ENCODE peak calls at places on chromosome 18, in eight cellular contexts. L is epithelial cell of esophagus, O is WTC11, G is Panc1, S is fibroblast of lung, V is left ventricle myocardium inferior, U is foreskin fibroblast, K is endothelial cell. J is an unnamed sample.

GRCh38 chr18:56641714-56642331 is 3.4 kb upstream of the TXNL1 start:
- DNase-seq in G (no peak), K (no peak), O (no peak), L (peak; percentile 62), U (peak; percentile 56), V (no peak), S (peak; percentile 79), J (no peak)

GRCh38 chr18:50689578-50689977 is 129.7 kb downstream of the MAPK4 start:
- DNase-seq in V (no peak), U (no peak), G (no peak), K (no peak), S (no peak), O (no peak), L (no peak), J (no peak)

GRCh38 chr18:54558609-54559585 is 32.1 kb upstream of the DYNAP start:
- DNase-seq in S (peak; percentile 3), K (peak; percentile 12), L (peak; percentile 51), U (peak; percentile 21), G (peak; percentile 25), V (no peak), O (no peak), J (no peak)

GRCh38 chr18:69397096-69397495 is 3.6 kb upstream of the DOK6 start:
- DNase-seq in K (no peak), U (peak; percentile 68), O (peak; percentile 13), V (no peak), S (peak; percentile 74), L (peak; percentile 3), G (no peak), J (no peak)

GRCh38 chr18:4252840-4253239 is 202.3 kb downstream of the DLGAP1 start:
- DNase-seq in K (no peak), O (no peak), U (no peak), L (no peak), S (no peak), V (no peak), G (no peak), J (no peak)

GRCh38 chr18:9663377-9663776 is 44.7 kb upstream of the RAB31 start:
- DNase-seq in V (no peak), L (peak; percentile 38), S (no peak), G (no peak), K (no peak), U (no peak), O (no peak), J (no peak)

GRCh38 chr18:986071-986470 is 81.4 kb downstream of the ADCYAP1 start:
- DNase-seq in G (no peak), U (no peak), K (no peak), S (peak; percentile 52), O (peak; percentile 16), V (no peak), L (no peak), J (no peak)

GRCh38 chr18:21444465-21445023 is 156.0 kb downstream of the ESCO1 start:
- DNase-seq in G (peak; percentile 36), S (peak; percentile 55), U (peak; percentile 71), V (no peak), O (peak; percentile 47), L (peak; percentile 77), K (peak; percentile 42), J (peak; percentile 29)

GRCh38 chr18:77249583-77250500 is at the start of gene GALR1:
- DNase-seq in U (peak; percentile 7), G (no peak), S (peak; percentile 6), K (peak; percentile 26), L (no peak), O (peak; percentile 69), V (no peak), J (no peak)

GRCh38 chr18:63155910-63156773 is 163.4 kb downstream of the BCL2 start:
- DNase-seq in O (no peak), L (no peak), U (no peak), K (no peak), G (no peak), V (no peak), S (no peak), J (no peak)

GRCh38 chr18:37297106-37297505 is 268.5 kb downstream of the CELF4 start:
- DNase-seq in L (no peak), G (no peak), O (no peak), K (no peak), S (no peak), U (no peak), V (no peak), J (no peak)

GRCh38 chr18:8176554-8176953 is 432.7 kb upstream of the RAB12 start:
- DNase-seq in V (no peak), O (no peak), L (no peak), G (no peak), K (no peak), S (no peak), U (peak; percentile 8), J (no peak)

GRCh38 chr18:45738660-45739059 is 14.7 kb downstream of the SLC14A1 start:
- DNase-seq in S (no peak), U (no peak), L (no peak), O (peak; percentile 21), V (no peak), K (no peak), G (no peak), J (no peak)

GRCh38 chr18:8706981-8707940 is 1.9 kb downstream of the MTCL1 start:
- DNase-seq in G (no peak), L (peak; percentile 78), O (peak; percentile 67), S (peak; percentile 87), U (peak; percentile 66), K (peak; percentile 50), V (no peak), J (no peak)

GRCh38 chr18:63783394-63783793 is 8.2 kb downstream of the SERPINB7 start:
- DNase-seq in U (no peak), V (no peak), G (no peak), L (peak; percentile 55), S (no peak), O (peak; percentile 27), K (no peak), J (no peak)

GRCh38 chr18:64044616-64045015 is 74.7 kb downstream of the SERPINB8 start:
- DNase-seq in G (no peak), L (no peak), U (no peak), K (no peak), V (no peak), S (no peak), O (no peak), J (no peak)

GRCh38 chr18:67417864-67418523 is 98.5 kb downstream of the DSEL start:
- DNase-seq in L (peak; percentile 9), V (no peak), S (peak; percentile 52), U (peak; percentile 48), O (no peak), G (no peak), K (no peak), J (no peak)

GRCh38 chr18:44599409-44599808 is 81.3 kb upstream of the SETBP1 start:
- DNase-seq in S (peak; percentile 83), L (peak; percentile 22), U (peak; percentile 65), G (no peak), K (no peak), O (peak; percentile 11), V (peak; percentile 18), J (no peak)

GRCh38 chr18:26453370-26454030 is 94.9 kb downstream of the KCTD1 start:
- DNase-seq in V (no peak), S (no peak), L (no peak), O (no peak), K (no peak), G (no peak), U (no peak), J (no peak)

GRCh38 chr18:26448714-26449159 is 99.6 kb downstream of the KCTD1 start:
- DNase-seq in G (no peak), L (no peak), O (no peak), U (peak; percentile 59), K (no peak), S (no peak), V (no peak), J (no peak)

GRCh38 chr18:26454616-26455015 is 93.7 kb downstream of the KCTD1 start:
- DNase-seq in K (no peak), G (no peak), U (no peak), S (no peak), V (no peak), L (no peak), O (no peak), J (no peak)

GRCh38 chr18:26454192-26454591 is 94.2 kb downstream of the KCTD1 start:
- DNase-seq in S (no peak), K (no peak), U (no peak), V (no peak), G (no peak), L (no peak), O (no peak), J (no peak)

GRCh38 chr18:26450989-26451682 is 97.2 kb downstream of the KCTD1 start:
- DNase-seq in O (no peak), K (no peak), V (no peak), L (no peak), U (no peak), S (no peak), G (no peak), J (no peak)
- TF ChIP-seq CTCF in O (no peak), K (no peak), V (no peak), L (no peak), U (no peak), S (no peak), G (no peak), J (no peak)

GRCh38 chr18:28439870-28440269 is 262.9 kb upstream of the CDH2 start:
- DNase-seq in V (no peak), O (no peak), U (peak; percentile 2), S (peak; percentile 47), K (no peak), L (peak; percentile 48), G (no peak), J (no peak)
- TF ChIP-seq CTCF in V (no peak), O (no peak), U (no peak), S (no peak), K (no peak), L (peak; percentile 49), G (no peak), J (no peak)

DNA sequence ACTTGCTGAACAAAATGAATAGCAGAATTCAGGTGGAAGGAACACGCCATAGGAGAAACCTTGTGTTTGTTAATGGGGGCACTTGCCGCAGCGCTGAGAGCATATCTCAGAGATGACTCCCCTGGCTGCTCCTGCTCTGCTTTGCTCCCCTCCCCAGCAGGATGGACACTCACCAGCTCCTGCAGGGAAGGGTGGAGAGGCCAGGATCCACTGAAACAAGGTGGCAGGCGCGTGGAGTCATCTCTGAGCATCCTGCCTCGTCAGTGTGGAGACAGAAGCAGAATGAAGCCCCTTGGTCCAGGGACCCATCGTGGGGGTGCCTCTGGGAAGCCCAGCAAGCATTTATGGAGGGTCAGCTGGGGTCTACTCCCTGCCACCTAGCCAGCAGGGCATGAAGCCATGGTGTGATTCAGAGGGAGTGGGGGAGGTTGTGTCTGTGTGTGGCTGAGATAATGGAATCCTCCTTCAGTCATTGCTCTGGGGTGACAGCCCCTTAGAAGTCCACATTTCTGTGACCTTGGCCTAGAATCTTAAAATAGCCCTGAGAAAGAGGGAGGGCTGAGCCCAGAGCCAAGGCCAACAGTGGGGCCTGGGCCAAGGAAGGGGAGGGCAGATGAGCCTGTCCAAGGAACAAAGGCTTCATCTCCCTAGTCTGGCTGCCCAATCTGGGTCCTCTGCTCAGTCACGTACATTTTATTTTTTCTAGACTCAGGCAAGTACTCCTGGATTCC is 215.5 kb downstream of the ZBTB7C start:
- DNase-seq in V (no peak), G (no peak), L (no peak), S (no peak), K (no peak), O (no peak), U (no peak), J (no peak)
- TF ChIP-seq CTCF in V (no peak), G (no peak), L (no peak), S (no peak), K (no peak), O (no peak), U (no peak), J (no peak)

DNA sequence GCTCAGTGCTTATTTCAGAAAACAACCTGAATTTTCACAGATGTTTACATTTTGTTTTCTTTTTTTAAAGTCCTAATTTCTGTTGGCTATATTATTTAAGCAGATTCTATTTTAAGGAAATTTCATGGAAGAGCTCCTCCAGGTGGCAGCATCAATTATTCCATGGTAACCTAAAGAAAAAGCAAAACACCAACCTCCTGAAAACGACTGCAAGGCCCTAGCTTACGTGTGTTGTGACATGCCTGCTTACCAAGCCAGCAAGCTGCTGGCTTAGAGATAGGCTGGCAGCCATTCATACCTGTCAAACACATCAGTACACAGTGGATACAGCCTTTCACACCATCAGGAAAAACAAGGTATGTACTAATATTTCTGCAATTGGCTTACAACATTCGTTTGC is 64.9 kb downstream of the LPIN2 start:
- DNase-seq in U (peak; percentile 67), V (no peak), S (peak; percentile 37), K (no peak), L (peak; percentile 85), G (no peak), O (no peak), J (no peak)
- TF ChIP-seq CTCF in U (peak; percentile 38), V (peak; percentile 46), S (peak; percentile 33), K (peak; percentile 54), L (peak; percentile 53), G (peak; percentile 67), O (no peak), J (peak; percentile 24)